ENCODE peak calls at places on chromosome 1, in four cellular contexts. One of them, this sample, is unnamed.

GRCh38 chr1:228416217-228416971 is at the start of gene TRIM17:
- DNase-seq in left ventricle myocardium inferior: no peak
- DNase-seq in fibroblast of lung: peak
- DNase-seq in cardiac muscle cell: peak
- DNase-seq in this sample: no peak

GRCh38 chr1:68409426-68409825 is 40.3 kb downstream of the RPE65 start:
- DNase-seq in left ventricle myocardium inferior: no peak
- DNase-seq in fibroblast of lung: peak
- DNase-seq in cardiac muscle cell: no peak
- DNase-seq in this sample: no peak

GRCh38 chr1:151809625-151810556 is 4.7 kb upstream of the LINGO4 start:
- DNase-seq in left ventricle myocardium inferior: no peak
- DNase-seq in fibroblast of lung: no peak
- DNase-seq in cardiac muscle cell: no peak
- DNase-seq in this sample: no peak

GRCh38 chr1:81314497-81314896 is 486.2 kb upstream of the ADGRL2 start:
- DNase-seq in left ventricle myocardium inferior: no peak
- DNase-seq in fibroblast of lung: no peak
- DNase-seq in cardiac muscle cell: peak
- DNase-seq in this sample: no peak

GRCh38 chr1:153697191-153697872 is 18.8 kb downstream of the NPR1 start:
- DNase-seq in left ventricle myocardium inferior: peak
- DNase-seq in fibroblast of lung: peak
- DNase-seq in cardiac muscle cell: peak
- DNase-seq in this sample: peak

GRCh38 chr1:216250861-216251260 is 172.4 kb downstream of the USH2A start:
- DNase-seq in left ventricle myocardium inferior: no peak
- DNase-seq in fibroblast of lung: no peak
- DNase-seq in cardiac muscle cell: no peak
- DNase-seq in this sample: no peak

GRCh38 chr1:145985502-145986439 is 10.6 kb downstream of the TXNIP start:
- DNase-seq in left ventricle myocardium inferior: peak
- DNase-seq in fibroblast of lung: peak
- DNase-seq in cardiac muscle cell: peak
- DNase-seq in this sample: peak

GRCh38 chr1:53400761-53401379 is 58.3 kb upstream of the DMRTB1 start:
- DNase-seq in left ventricle myocardium inferior: no peak
- DNase-seq in fibroblast of lung: no peak
- DNase-seq in cardiac muscle cell: no peak
- DNase-seq in this sample: peak

GRCh38 chr1:46483597-46483996 is 6.0 kb upstream of the DMBX1 start:
- DNase-seq in left ventricle myocardium inferior: no peak
- DNase-seq in fibroblast of lung: no peak
- DNase-seq in cardiac muscle cell: no peak
- DNase-seq in this sample: no peak

GRCh38 chr1:5803851-5804250 is 188.4 kb downstream of the NPHP4 start:
- DNase-seq in left ventricle myocardium inferior: no peak
- DNase-seq in fibroblast of lung: no peak
- DNase-seq in cardiac muscle cell: no peak
- DNase-seq in this sample: no peak

GRCh38 chr1:1199141-1199960 is 7.0 kb downstream of the TNFRSF18 start:
- DNase-seq in left ventricle myocardium inferior: peak
- DNase-seq in fibroblast of lung: no peak
- DNase-seq in cardiac muscle cell: no peak
- DNase-seq in this sample: no peak

GRCh38 chr1:229286099-229286766 is 15.3 kb downstream of the RAB4A start:
- DNase-seq in left ventricle myocardium inferior: no peak
- DNase-seq in fibroblast of lung: no peak
- DNase-seq in cardiac muscle cell: no peak
- DNase-seq in this sample: no peak

GRCh38 chr1:177069489-177069888 is 95.0 kb downstream of the ASTN1 start:
- DNase-seq in left ventricle myocardium inferior: no peak
- DNase-seq in fibroblast of lung: peak
- DNase-seq in cardiac muscle cell: no peak
- DNase-seq in this sample: no peak

GRCh38 chr1:154014154-154014910 is 23.8 kb downstream of the RPS27 start:
- DNase-seq in left ventricle myocardium inferior: no peak
- DNase-seq in fibroblast of lung: peak
- DNase-seq in cardiac muscle cell: peak
- DNase-seq in this sample: no peak

GRCh38 chr1:36136535-36136934 is 11.5 kb upstream of the COL8A2 start:
- DNase-seq in left ventricle myocardium inferior: no peak
- DNase-seq in fibroblast of lung: peak
- DNase-seq in cardiac muscle cell: peak
- DNase-seq in this sample: no peak

GRCh38 chr1:228944991-228945390 is 209.7 kb downstream of the RHOU start:
- DNase-seq in left ventricle myocardium inferior: no peak
- DNase-seq in fibroblast of lung: peak
- DNase-seq in cardiac muscle cell: peak
- DNase-seq in this sample: no peak

GRCh38 chr1:213603087-213603486 is 384.7 kb upstream of the PROX1 start:
- DNase-seq in left ventricle myocardium inferior: no peak
- DNase-seq in fibroblast of lung: no peak
- DNase-seq in cardiac muscle cell: no peak
- DNase-seq in this sample: no peak

GRCh38 chr1:196598902-196599301 is 9.3 kb downstream of the KCNT2 start:
- DNase-seq in left ventricle myocardium inferior: no peak
- DNase-seq in fibroblast of lung: no peak
- DNase-seq in cardiac muscle cell: no peak
- DNase-seq in this sample: no peak

GRCh38 chr1:45521413-45522323 is at the start of gene PRDX1:
- DNase-seq in left ventricle myocardium inferior: peak
- DNase-seq in fibroblast of lung: peak
- DNase-seq in cardiac muscle cell: peak
- DNase-seq in this sample: peak

GRCh38 chr1:56516539-56517252 is 62.7 kb downstream of the PLPP3 start:
- DNase-seq in left ventricle myocardium inferior: no peak
- DNase-seq in fibroblast of lung: peak
- DNase-seq in cardiac muscle cell: peak
- DNase-seq in this sample: no peak

GRCh38 chr1:223712184-223712855 is at the start of gene CAPN2:
- DNase-seq in left ventricle myocardium inferior: peak
- DNase-seq in fibroblast of lung: peak
- DNase-seq in cardiac muscle cell: peak
- DNase-seq in this sample: peak

GRCh38 chr1:36628804-36629203 is 146.1 kb upstream of the CSF3R start:
- DNase-seq in left ventricle myocardium inferior: no peak
- DNase-seq in fibroblast of lung: no peak
- DNase-seq in cardiac muscle cell: no peak
- DNase-seq in this sample: no peak

GRCh38 chr1:67817319-67817718 is 15.9 kb downstream of the GNG12 start:
- DNase-seq in left ventricle myocardium inferior: no peak
- DNase-seq in fibroblast of lung: no peak
- DNase-seq in cardiac muscle cell: no peak
- DNase-seq in this sample: no peak

GRCh38 chr1:58781541-58782307 is 2.1 kb downstream of the JUN start:
- DNase-seq in left ventricle myocardium inferior: peak
- DNase-seq in fibroblast of lung: peak
- DNase-seq in cardiac muscle cell: peak
- DNase-seq in this sample: peak

GRCh38 chr1:159752135-159752580 is 28.6 kb upstream of the DUSP23 start:
- DNase-seq in left ventricle myocardium inferior: peak
- DNase-seq in fibroblast of lung: peak
- DNase-seq in cardiac muscle cell: peak
- DNase-seq in this sample: peak

GRCh38 chr1:156752843-156753486 is 1.5 kb upstream of the HDGF start:
- DNase-seq in left ventricle myocardium inferior: no peak
- DNase-seq in fibroblast of lung: no peak
- DNase-seq in cardiac muscle cell: no peak
- DNase-seq in this sample: no peak

GRCh38 chr1:161119379-161120061 is 1.6 kb downstream of the NIT1 start:
- DNase-seq in left ventricle myocardium inferior: no peak
- DNase-seq in fibroblast of lung: peak
- DNase-seq in cardiac muscle cell: peak
- DNase-seq in this sample: peak
- TF ChIP-seq CTCF in left ventricle myocardium inferior: peak
- TF ChIP-seq CTCF in fibroblast of lung: peak
- TF ChIP-seq CTCF in cardiac muscle cell: peak
- TF ChIP-seq CTCF in this sample: peak

GRCh38 chr1:8169364-8170058 is 143.4 kb upstream of the ERRFI1 start:
- DNase-seq in left ventricle myocardium inferior: peak
- DNase-seq in fibroblast of lung: peak
- DNase-seq in cardiac muscle cell: peak
- DNase-seq in this sample: peak
- H3K27ac ChIP-seq in left ventricle myocardium inferior: peak
- H3K27ac ChIP-seq in fibroblast of lung: peak
- H3K27ac ChIP-seq in cardiac muscle cell: no peak
- H3K27ac ChIP-seq in this sample: peak

GRCh38 chr1:203536575-203536974 is 42.6 kb downstream of the OPTC start:
- DNase-seq in left ventricle myocardium inferior: no peak
- DNase-seq in fibroblast of lung: no peak
- DNase-seq in cardiac muscle cell: peak
- DNase-seq in this sample: no peak

GRCh38 chr1:203537806-203538464 is 44.0 kb downstream of the OPTC start:
- DNase-seq in left ventricle myocardium inferior: no peak
- DNase-seq in fibroblast of lung: peak
- DNase-seq in cardiac muscle cell: peak
- DNase-seq in this sample: no peak

GRCh38 chr1:203534526-203534925 is 40.6 kb downstream of the OPTC start:
- DNase-seq in left ventricle myocardium inferior: peak
- DNase-seq in fibroblast of lung: peak
- DNase-seq in cardiac muscle cell: peak
- DNase-seq in this sample: peak

GRCh38 chr1:203538726-203539125 is 44.8 kb downstream of the OPTC start:
- DNase-seq in left ventricle myocardium inferior: no peak
- DNase-seq in fibroblast of lung: no peak
- DNase-seq in cardiac muscle cell: no peak
- DNase-seq in this sample: no peak

DNA sequence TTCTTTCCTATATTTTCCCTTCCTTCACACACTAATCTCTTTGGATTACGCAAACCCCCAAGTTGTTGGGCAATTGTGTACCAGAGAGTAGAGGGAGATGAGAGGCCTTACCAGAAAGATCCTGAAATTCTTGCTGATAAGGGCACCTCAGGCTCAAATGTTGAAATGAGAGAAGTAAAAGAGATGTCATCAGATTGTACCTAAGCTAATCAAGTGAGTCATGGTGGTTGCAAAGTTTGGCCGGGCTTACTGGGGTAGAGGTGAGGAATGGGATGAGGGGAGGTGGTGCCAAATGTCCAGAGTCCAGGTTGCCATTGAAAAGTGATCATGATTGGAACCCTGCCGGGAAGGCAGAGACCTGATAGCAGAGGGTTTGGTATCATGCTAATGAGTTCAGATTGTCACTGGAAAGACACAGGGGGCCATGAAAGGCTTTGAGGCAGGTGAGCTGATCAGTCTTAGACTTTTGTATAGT is 43.1 kb downstream of the OPTC start:
- DNase-seq in left ventricle myocardium inferior: no peak
- DNase-seq in fibroblast of lung: peak
- DNase-seq in cardiac muscle cell: peak
- DNase-seq in this sample: no peak
- H3K4me3 ChIP-seq in left ventricle myocardium inferior: no peak
- H3K4me3 ChIP-seq in fibroblast of lung: no peak
- H3K4me3 ChIP-seq in cardiac muscle cell: no peak
- H3K4me3 ChIP-seq in this sample: no peak

DNA sequence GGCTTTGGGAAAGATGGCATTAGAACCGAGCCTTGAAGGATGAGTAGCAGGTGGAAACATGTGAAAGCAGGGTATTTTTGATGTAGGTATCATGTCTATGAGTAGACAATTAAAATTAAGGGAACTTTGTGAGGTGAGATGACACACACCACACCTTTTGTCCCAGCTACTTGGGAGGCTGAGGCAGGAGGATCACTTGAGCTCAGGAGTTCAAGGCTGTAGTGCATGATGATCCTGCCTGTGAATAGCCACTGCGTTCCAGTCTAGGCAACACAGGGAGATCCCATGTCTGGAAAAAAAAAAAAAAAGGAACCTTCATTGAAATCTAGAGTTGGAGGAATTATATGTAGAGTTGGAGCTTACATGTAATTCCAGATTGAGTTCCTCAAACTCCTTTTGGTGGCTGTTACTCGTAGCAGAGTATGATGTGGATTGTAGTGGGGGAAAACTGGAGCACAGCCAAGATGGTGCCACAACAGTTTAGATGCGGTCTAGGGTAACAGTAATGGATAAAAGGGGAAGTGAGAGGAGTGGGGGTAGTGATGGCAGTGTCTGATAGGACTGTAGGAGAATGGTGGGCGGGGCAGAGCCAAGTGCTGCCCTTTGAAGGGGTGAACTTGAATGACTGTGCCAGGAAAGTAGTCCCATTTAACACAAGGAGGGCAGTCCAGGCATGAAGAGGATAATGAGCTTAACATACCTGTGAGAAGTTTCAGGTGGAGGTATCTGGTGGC is 17.4 kb downstream of the AK4 start:
- DNase-seq in left ventricle myocardium inferior: no peak
- DNase-seq in fibroblast of lung: no peak
- DNase-seq in cardiac muscle cell: no peak
- DNase-seq in this sample: no peak
- TF ChIP-seq CTCF in left ventricle myocardium inferior: no peak
- TF ChIP-seq CTCF in fibroblast of lung: no peak
- TF ChIP-seq CTCF in cardiac muscle cell: no peak
- TF ChIP-seq CTCF in this sample: no peak

GRCh38 chr1:13756557-13757315 is 56.7 kb downstream of the PRDM2 start:
- DNase-seq in left ventricle myocardium inferior: no peak
- DNase-seq in fibroblast of lung: no peak
- DNase-seq in cardiac muscle cell: no peak
- DNase-seq in this sample: no peak

GRCh38 chr1:13760921-13761320 is 60.9 kb downstream of the PRDM2 start:
- DNase-seq in left ventricle myocardium inferior: no peak
- DNase-seq in fibroblast of lung: no peak
- DNase-seq in cardiac muscle cell: no peak
- DNase-seq in this sample: no peak

GRCh38 chr1:13760340-13760739 is 60.4 kb downstream of the PRDM2 start:
- DNase-seq in left ventricle myocardium inferior: no peak
- DNase-seq in fibroblast of lung: no peak
- DNase-seq in cardiac muscle cell: no peak
- DNase-seq in this sample: no peak

GRCh38 chr1:13757693-13758092 is 57.7 kb downstream of the PRDM2 start:
- DNase-seq in left ventricle myocardium inferior: no peak
- DNase-seq in fibroblast of lung: peak
- DNase-seq in cardiac muscle cell: no peak
- DNase-seq in this sample: no peak

GRCh38 chr1:13759072-13759471 is 59.1 kb downstream of the PRDM2 start:
- DNase-seq in left ventricle myocardium inferior: no peak
- DNase-seq in fibroblast of lung: no peak
- DNase-seq in cardiac muscle cell: no peak
- DNase-seq in this sample: no peak
- H3K27ac ChIP-seq in left ventricle myocardium inferior: peak
- H3K27ac ChIP-seq in fibroblast of lung: no peak
- H3K27ac ChIP-seq in cardiac muscle cell: no peak
- H3K27ac ChIP-seq in this sample: no peak

GRCh38 chr1:51516639-51517158 is 2.4 kb downstream of the EPS15 start:
- DNase-seq in left ventricle myocardium inferior: no peak
- DNase-seq in fibroblast of lung: peak
- DNase-seq in cardiac muscle cell: peak
- DNase-seq in this sample: no peak
- H3K4me3 ChIP-seq in left ventricle myocardium inferior: peak
- H3K4me3 ChIP-seq in fibroblast of lung: peak
- H3K4me3 ChIP-seq in cardiac muscle cell: peak
- H3K4me3 ChIP-seq in this sample: no peak

This sample was measured in sigmoid colon.